ENCODE peak calls at places on chromosomes 7 and 10, in six cellular contexts. M, H, Y, N, K and J are unnamed samples.
A peak's percentile ranks its signal among the peaks of the same experiment; 100 is the strongest.

GRCh38 chr7:5479133-5479745 is 55.6 kb upstream of the TNRC18 start:
- DNase-seq in Y (no peak), N (peak; percentile 63), M (no peak), K (no peak), H (no peak), J (no peak)

GRCh38 chr10:66572700-66573099 is 353.1 kb upstream of the LRRTM3 start:
- DNase-seq in Y (no peak), M (no peak), H (no peak), N (no peak), K (no peak), J (no peak)

GRCh38 chr7:1809070-1809469 is 139.0 kb downstream of the ELFN1 start:
- DNase-seq in K (no peak), M (peak; percentile 5), N (no peak), H (no peak), Y (no peak), J (no peak)

GRCh38 chr10:61744469-61744868 is 81.7 kb downstream of the CABCOCO1 start:
- DNase-seq in H (no peak), N (no peak), Y (no peak), M (no peak), K (no peak), J (no peak)

GRCh38 chr7:124722292-124722691 is 43.3 kb downstream of the GPR37 start:
- DNase-seq in Y (no peak), M (no peak), H (no peak), N (no peak), K (no peak), J (no peak)

GRCh38 chr10:29634105-29634504 is 666 bp downstream of the SVIL start:
- DNase-seq in N (no peak), K (no peak), Y (no peak), M (no peak), H (no peak), J (no peak)

GRCh38 chr7:30682131-30683083 is at the start of gene CRHR2:
- DNase-seq in K (peak; percentile 20), N (peak; percentile 41), Y (peak; percentile 34), M (no peak), H (no peak), J (no peak)

GRCh38 chr7:154857728-154858681 is 144.9 kb downstream of the PAXIP1 start:
- DNase-seq in M (no peak), H (no peak), N (no peak), K (peak; percentile 22), Y (no peak), J (no peak)

GRCh38 chr7:96303105-96303685 is 18.7 kb downstream of the SLC25A13 start:
- DNase-seq in M (peak; percentile 79), K (no peak), Y (peak; percentile 21), N (peak; percentile 71), H (no peak), J (no peak)

GRCh38 chr7:31043035-31043434 is 9.1 kb upstream of the ADCYAP1R1 start:
- DNase-seq in K (no peak), Y (no peak), M (no peak), N (no peak), H (no peak), J (no peak)

GRCh38 chr10:58930497-58930896 is 245.9 kb upstream of the PHYHIPL start:
- DNase-seq in N (no peak), K (no peak), M (no peak), H (no peak), Y (no peak), J (no peak)

GRCh38 chr7:112416127-112416526 is 34.1 kb upstream of the IFRD1 start:
- DNase-seq in H (no peak), M (no peak), Y (no peak), K (no peak), N (no peak), J (no peak)

GRCh38 chr7:111855842-111856227 is 293.5 kb upstream of the IMMP2L start:
- DNase-seq in Y (no peak), K (no peak), M (no peak), N (peak; percentile 49), H (no peak), J (no peak)

GRCh38 chr10:82221750-82222149 is 346.8 kb downstream of the NRG3 start:
- DNase-seq in N (no peak), H (no peak), K (no peak), Y (no peak), M (no peak), J (no peak)

GRCh38 chr7:101856488-101857357 is 39.3 kb downstream of the CUX1 start:
- DNase-seq in H (peak; percentile 87), N (peak; percentile 49), Y (peak; percentile 74), K (peak; percentile 99), M (peak; percentile 91), J (peak; percentile 72)
- H3K4me3 ChIP-seq in H (peak overlapping the region; percentile 43), N (no peak overlapping the region), Y (peak overlapping the region; percentile 76), K (peak overlapping the region; percentile 34), M (peak overlapping the region; percentile 46), J (peak overlapping the region; percentile 53)

GRCh38 chr7:98251844-98252639 is at the start of gene TECPR1:
- DNase-seq in M (peak; percentile 87), Y (peak; percentile 89), K (peak; percentile 100), N (peak; percentile 97), H (peak; percentile 94), J (peak; percentile 77)
- H3K27ac ChIP-seq in M (peak within 1 kb of the TSS; percentile 71), Y (peak within 1 kb of the TSS; percentile 83), K (peak within 1 kb of the TSS; percentile 92), N (peak within 1 kb of the TSS; percentile 85), H (peak within 1 kb of the TSS; percentile 86), J (peak within 1 kb of the TSS; percentile 81)

DNA sequence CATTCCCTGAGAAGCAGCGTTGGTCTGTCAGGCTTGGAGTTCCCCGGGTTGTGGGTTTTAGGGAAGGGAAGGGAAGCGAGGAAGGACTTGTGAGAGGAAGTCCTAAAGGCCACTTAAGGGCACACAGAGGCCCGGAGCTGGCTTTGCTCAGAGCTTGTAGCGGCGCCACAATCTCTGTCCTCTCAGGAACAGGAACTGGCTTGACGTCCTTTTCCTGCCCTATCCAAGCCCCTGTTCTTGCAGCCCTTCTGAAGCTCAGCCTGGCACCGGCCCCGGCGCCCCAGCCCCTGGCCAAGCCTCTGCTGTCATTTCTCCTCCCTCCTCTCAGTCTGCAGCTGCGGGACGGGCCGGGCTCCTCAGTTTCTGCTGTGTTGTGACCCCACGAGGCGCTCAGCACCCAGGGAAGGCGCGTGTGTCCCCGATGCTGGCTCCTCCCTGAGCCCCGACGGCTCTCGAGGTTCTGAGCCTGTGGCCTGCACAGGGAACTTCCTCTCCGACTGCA is at the start of gene GIMAP8:
- DNase-seq in H (peak; percentile 35), Y (peak; percentile 66), M (no peak), K (no peak), N (no peak), J (peak; percentile 76)
- H3K4me3 ChIP-seq in H (peak within 1 kb of the TSS; percentile 44), Y (peak within 1 kb of the TSS; percentile 99), M (no peak within 1 kb of the TSS), K (no peak within 1 kb of the TSS), N (no peak within 1 kb of the TSS), J (no peak within 1 kb of the TSS)

GRCh38 chr7:100942038-100942774 is 7.1 kb upstream of the MUC3A start:
- DNase-seq in M (peak; percentile 91), N (no peak), H (no peak), Y (no peak), K (no peak), J (no peak)
- H3K27ac ChIP-seq in M (peak overlapping the region; percentile 60), N (peak overlapping the region; percentile 35), H (no peak overlapping the region), Y (no peak overlapping the region), K (peak overlapping the region; percentile 8), J (no peak overlapping the region)

GRCh38 chr10:100655760-100656421 is 89.5 kb upstream of the PAX2 start:
- DNase-seq in Y (no peak), M (no peak), K (no peak), H (no peak), N (no peak), J (no peak)
- H3K4me3 ChIP-seq in Y (no peak overlapping the region), M (no peak overlapping the region), K (peak overlapping the region; percentile 56), H (no peak overlapping the region), N (no peak overlapping the region), J (no peak overlapping the region)

GRCh38 chr7:55887786-55888185 is 530 bp downstream of the ZNF713 start:
- DNase-seq in H (no peak), N (no peak), K (no peak), Y (peak; percentile 6), M (no peak), J (no peak)
- H3K27ac ChIP-seq in H (peak overlapping the region; percentile 78), N (peak overlapping the region; percentile 71), K (peak overlapping the region; percentile 78), Y (peak overlapping the region; percentile 61), M (peak overlapping the region; percentile 47), J (no peak overlapping the region)

DNA sequence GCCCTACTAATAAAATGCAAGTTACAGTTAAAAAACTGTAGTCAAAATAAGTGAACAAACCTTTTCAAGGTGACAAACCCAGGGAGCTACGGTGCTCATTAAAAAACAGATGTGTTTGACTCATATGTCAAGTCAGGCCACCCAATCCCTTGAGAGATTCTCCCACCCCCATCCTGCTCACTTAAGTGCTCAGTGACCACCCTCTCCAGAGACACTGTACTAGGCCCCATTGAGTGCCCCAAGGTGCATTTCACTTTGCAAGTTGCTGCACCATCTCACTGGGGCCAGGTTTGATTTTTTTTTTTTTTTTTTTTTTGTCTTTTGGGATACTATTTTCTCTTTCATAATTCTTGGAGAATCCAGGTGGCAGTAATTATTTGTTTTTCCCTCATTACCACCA is 1.9 kb downstream of the ERV3-1 start:
- DNase-seq in K (no peak), M (no peak), H (no peak), N (no peak), Y (no peak), J (no peak)
- H3K4me3 ChIP-seq in K (no peak overlapping the region), M (no peak overlapping the region), H (no peak overlapping the region), N (no peak overlapping the region), Y (no peak overlapping the region), J (peak overlapping the region; percentile 85)

GRCh38 chr10:95440756-95441546 is 120.2 kb downstream of the SORBS1 start:
- DNase-seq in N (no peak), H (no peak), Y (no peak), M (no peak), K (no peak), J (no peak)

GRCh38 chr10:95440326-95440725 is 120.8 kb downstream of the SORBS1 start:
- DNase-seq in M (no peak), Y (no peak), H (no peak), K (no peak), N (no peak), J (no peak)

GRCh38 chr10:95437669-95438068 is 123.5 kb downstream of the SORBS1 start:
- DNase-seq in K (no peak), N (no peak), Y (no peak), H (no peak), M (no peak), J (peak; percentile 60)

GRCh38 chr10:95441547-95441923 is 119.6 kb downstream of the SORBS1 start:
- DNase-seq in H (no peak), Y (no peak), M (no peak), K (no peak), N (no peak), J (no peak)

DNA sequence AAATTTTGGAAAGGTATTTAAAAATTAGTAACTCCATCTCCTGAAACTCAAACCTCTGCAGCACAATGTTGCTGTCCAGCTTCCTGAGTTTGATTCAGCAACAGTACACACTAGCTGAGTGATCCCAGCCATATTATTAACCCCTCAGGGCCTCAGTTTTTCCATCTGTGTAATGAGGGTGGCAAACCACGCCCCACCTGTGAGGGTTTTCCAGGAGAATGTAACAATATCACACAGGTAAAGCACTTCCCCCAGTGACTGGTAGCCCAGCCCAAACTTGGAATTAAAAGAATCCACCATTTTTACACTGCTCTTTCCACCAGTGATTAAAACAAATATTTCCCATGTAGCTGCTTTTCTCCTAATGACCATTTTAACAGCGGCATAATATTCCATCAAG is 122.4 kb downstream of the SORBS1 start:
- DNase-seq in N (no peak), H (no peak), K (no peak), Y (no peak), M (no peak), J (peak; percentile 59)
- H3K27ac ChIP-seq in N (no peak overlapping the region), H (peak overlapping the region; percentile 21), K (no peak overlapping the region), Y (no peak overlapping the region), M (no peak overlapping the region), J (peak overlapping the region; percentile 96)

GRCh38 chr7:64889686-64890162 is 13.3 kb upstream of the ZNF273 start:
- DNase-seq in K (no peak), M (no peak), N (no peak), H (no peak), Y (no peak), J (no peak)
- H3K4me3 ChIP-seq in K (no peak overlapping the region), M (no peak overlapping the region), N (no peak overlapping the region), H (peak overlapping the region; percentile 59), Y (no peak overlapping the region), J (peak overlapping the region; percentile 56)